ENCODE peak calls at places on chromosomes 6 and 20, in four cellular contexts. P is IMR-90, T is H9, R is H1. L is an unnamed sample.

GRCh38 chr6:41706876-41707564 is 28.4 kb downstream of the TFEB start:
- DNase-seq in P (peak; percentile 53), T (no peak), R (no peak), L (no peak)

GRCh38 chr20:22795897-22796296 is 211.5 kb upstream of the FOXA2 start:
- DNase-seq in P (peak; percentile 99), T (no peak), R (no peak), L (peak; percentile 41)

GRCh38 chr20:38774167-38774566 is 25.9 kb downstream of the ACTR5 start:
- DNase-seq in P (no peak), T (no peak), R (no peak), L (no peak)

GRCh38 chr6:19408331-19408730 is 428.8 kb upstream of the ID4 start:
- DNase-seq in P (no peak), T (no peak), R (no peak), L (no peak)

GRCh38 chr6:31479933-31480535 is 17.9 kb upstream of the MICB start:
- DNase-seq in P (no peak), T (no peak), R (no peak), L (no peak)

GRCh38 chr6:101740631-101741030 is 347.1 kb downstream of the GRIK2 start:
- DNase-seq in P (no peak), T (no peak), R (no peak), L (no peak)

GRCh38 chr6:110495949-110496348 is 19.5 kb upstream of the SLC22A16 start:
- DNase-seq in P (no peak), T (no peak), R (no peak), L (peak; percentile 36)

GRCh38 chr6:72826033-72826432 is 204.2 kb downstream of the KCNQ5 start:
- DNase-seq in P (peak; percentile 77), T (no peak), R (no peak), L (no peak)

GRCh38 chr6:10136636-10137035 is 278.2 kb downstream of the TFAP2A start:
- DNase-seq in P (no peak), T (no peak), R (no peak), L (no peak)

GRCh38 chr6:10141756-10142443 is 273.0 kb downstream of the TFAP2A start:
- DNase-seq in P (no peak), T (no peak), R (no peak), L (no peak)

GRCh38 chr6:10138917-10139316 is 276.0 kb downstream of the TFAP2A start:
- DNase-seq in P (peak; percentile 21), T (no peak), R (no peak), L (no peak)

GRCh38 chr6:10140824-10141223 is 274.1 kb downstream of the TFAP2A start:
- DNase-seq in P (no peak), T (no peak), R (no peak), L (no peak)

DNA sequence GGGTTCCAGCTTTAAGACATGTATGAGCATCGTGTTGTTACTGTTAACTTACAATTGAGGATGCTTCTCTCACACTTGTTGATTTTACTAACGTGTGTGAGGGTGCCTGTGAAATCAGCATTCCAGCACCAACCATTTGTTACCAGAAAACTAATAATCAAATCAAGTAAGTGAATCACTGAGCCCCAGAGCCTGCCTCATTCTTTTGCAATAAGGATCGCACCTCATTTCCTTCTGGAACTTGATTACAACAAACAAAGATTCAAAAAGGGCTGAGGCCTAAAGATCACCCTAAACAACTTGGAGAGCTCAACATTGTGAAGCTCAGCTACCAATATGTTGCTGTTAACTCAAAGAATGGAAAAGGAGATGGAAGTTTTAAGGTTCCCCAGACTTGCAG is 274.8 kb downstream of the TFAP2A start:
- DNase-seq in P (no peak), T (no peak), R (no peak), L (peak; percentile 42)
- H3K56ac ChIP-seq in P (no peak overlapping the region), T (no peak overlapping the region), R (no peak overlapping the region), L (no peak overlapping the region)

GRCh38 chr20:4677846-4678245 is 43.9 kb upstream of the PRND start:
- DNase-seq in P (no peak), T (no peak), R (no peak), L (no peak)
- H3K56ac ChIP-seq in P (no peak overlapping the region), T (no peak overlapping the region), R (no peak overlapping the region), L (no peak overlapping the region)

GRCh38 chr6:15551262-15551661 is 111.6 kb downstream of the DTNBP1 start:
- DNase-seq in P (no peak), T (no peak), R (no peak), L (no peak)
- H3K56ac ChIP-seq in P (no peak overlapping the region), T (no peak overlapping the region), R (no peak overlapping the region), L (no peak overlapping the region)

GRCh38 chr6:150640556-150641206 is 41.0 kb downstream of the PLEKHG1 start:
- DNase-seq in P (no peak), T (no peak), R (no peak), L (no peak)

GRCh38 chr6:150651808-150652473 is 52.3 kb downstream of the PLEKHG1 start:
- DNase-seq in P (no peak), T (no peak), R (no peak), L (no peak)

GRCh38 chr6:150641398-150642139 is 41.9 kb downstream of the PLEKHG1 start:
- DNase-seq in P (no peak), T (no peak), R (no peak), L (no peak)

GRCh38 chr6:150647051-150647450 is 47.4 kb downstream of the PLEKHG1 start:
- DNase-seq in P (no peak), T (no peak), R (no peak), L (no peak)

GRCh38 chr6:150646228-150646627 is 46.5 kb downstream of the PLEKHG1 start:
- DNase-seq in P (no peak), T (no peak), R (no peak), L (no peak)
- H3K56ac ChIP-seq in P (no peak overlapping the region), T (no peak overlapping the region), R (no peak overlapping the region), L (no peak overlapping the region)

DNA sequence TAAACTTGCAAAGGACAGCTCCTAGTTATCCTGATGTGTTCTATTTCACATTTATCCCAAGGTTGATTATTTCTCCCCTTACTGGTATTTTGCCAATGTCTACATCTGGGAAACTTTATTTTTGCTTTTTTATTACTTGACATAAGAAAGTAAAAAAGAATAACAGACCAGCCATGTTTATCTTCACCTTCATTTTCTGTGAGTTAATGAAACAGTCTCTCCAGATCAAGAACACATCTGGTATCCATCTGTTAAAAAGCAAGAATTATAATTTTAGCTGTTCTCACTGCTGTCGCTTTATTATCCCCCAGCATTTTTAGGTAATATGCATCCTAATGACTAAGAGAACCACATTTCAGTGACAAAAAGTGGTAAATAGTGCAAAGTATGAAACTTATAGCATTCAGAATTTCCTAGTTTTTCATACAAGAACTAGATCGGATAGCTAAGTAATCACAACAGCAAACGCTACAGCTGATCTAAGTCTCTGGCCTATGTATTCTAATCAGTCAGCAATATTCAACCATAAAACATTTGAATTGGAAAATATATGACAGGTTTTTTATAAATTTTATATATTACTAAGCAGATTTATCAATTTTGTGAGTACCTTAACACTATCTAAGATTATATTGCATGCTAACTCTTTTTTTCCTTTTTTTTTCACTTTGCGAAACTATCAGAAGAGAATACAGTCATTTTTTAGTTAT is 74.4 kb upstream of the GJE1 start:
- DNase-seq in P (no peak), T (no peak), R (no peak), L (no peak)
- H3K56ac ChIP-seq in P (no peak overlapping the region), T (no peak overlapping the region), R (no peak overlapping the region), L (no peak overlapping the region)

GRCh38 chr20:18299364-18299763 is 11.0 kb downstream of the ZNF133 start:
- DNase-seq in P (no peak), T (no peak), R (no peak), L (no peak)
- H3K56ac ChIP-seq in P (no peak overlapping the region), T (no peak overlapping the region), R (no peak overlapping the region), L (no peak overlapping the region)

GRCh38 chr20:63945031-63945658 is 11.1 kb downstream of the UCKL1 start:
- DNase-seq in P (no peak), T (no peak), R (no peak), L (no peak)
- H3K56ac ChIP-seq in P (no peak overlapping the region), T (no peak overlapping the region), R (no peak overlapping the region), L (no peak overlapping the region)

DNA sequence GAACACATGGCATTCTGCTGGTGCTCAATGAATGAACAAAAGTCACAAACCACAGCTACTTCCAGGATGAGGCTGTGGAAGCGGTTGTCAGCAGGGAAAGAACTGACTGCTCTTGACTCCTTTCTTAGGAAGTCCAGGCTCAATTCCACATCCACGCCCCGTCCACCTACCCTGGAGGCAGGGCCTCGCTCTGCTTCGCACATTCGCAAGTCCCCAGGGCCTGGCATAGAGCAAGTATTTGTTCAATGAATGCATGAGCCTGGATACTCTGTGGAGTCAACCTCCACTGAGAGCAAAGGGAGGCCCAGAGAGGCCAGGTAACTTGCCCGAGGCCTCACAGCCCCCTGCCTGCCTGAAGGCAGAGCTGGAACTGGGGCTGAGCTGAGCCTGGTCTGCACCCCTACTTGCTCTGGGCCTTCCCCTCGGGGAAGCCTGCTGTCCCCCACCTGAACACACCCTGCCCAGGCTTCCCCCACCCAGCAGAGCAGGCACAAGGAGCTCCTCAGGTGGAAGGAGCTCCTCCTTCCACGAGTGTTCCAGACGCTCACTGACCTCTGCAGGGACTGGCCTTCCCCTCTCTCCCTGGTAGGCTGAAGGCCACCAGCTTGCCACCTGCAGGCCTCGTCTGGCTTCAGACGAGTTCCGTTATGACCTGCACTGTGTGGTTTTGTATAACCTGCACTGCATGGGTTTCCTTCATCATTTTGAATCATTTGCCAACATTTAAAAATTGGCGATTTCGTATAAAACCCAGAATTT is 119.3 kb upstream of the PTPN1 start:
- DNase-seq in P (no peak), T (no peak), R (no peak), L (no peak)
- H3K56ac ChIP-seq in P (no peak overlapping the region), T (no peak overlapping the region), R (no peak overlapping the region), L (no peak overlapping the region)